ENCODE peak calls at places on chromosomes 5 and 9, in six cellular contexts. One of them, this sample, is unnamed.

GRCh38 chr5:36688722-36689121 is 82.3 kb downstream of the SLC1A3 start:
- DNase-seq in lower lobe of right lung: no peak
- DNase-seq in HepG2: peak
- DNase-seq in fibroblast of pulmonary artery: no peak
- DNase-seq in IMR-90: peak
- DNase-seq in ovary: no peak
- DNase-seq in this sample: peak

GRCh38 chr9:34651286-34651685 is 699 bp upstream of the IL11RA start:
- DNase-seq in lower lobe of right lung: no peak
- DNase-seq in HepG2: no peak
- DNase-seq in fibroblast of pulmonary artery: peak
- DNase-seq in IMR-90: peak
- DNase-seq in ovary: peak
- DNase-seq in this sample: peak

GRCh38 chr9:19027825-19028224 is 5.2 kb downstream of the SAXO1 start:
- DNase-seq in lower lobe of right lung: no peak
- DNase-seq in HepG2: no peak
- DNase-seq in fibroblast of pulmonary artery: no peak
- DNase-seq in IMR-90: no peak
- DNase-seq in ovary: no peak
- DNase-seq in this sample: no peak

GRCh38 chr9:136726631-136727191 is 14.3 kb downstream of the DIPK1B start:
- DNase-seq in lower lobe of right lung: no peak
- DNase-seq in HepG2: peak
- DNase-seq in fibroblast of pulmonary artery: no peak
- DNase-seq in IMR-90: peak
- DNase-seq in ovary: no peak
- DNase-seq in this sample: peak

GRCh38 chr9:128805661-128806060 is 12.6 kb upstream of the ENDOG start:
- DNase-seq in lower lobe of right lung: no peak
- DNase-seq in HepG2: no peak
- DNase-seq in fibroblast of pulmonary artery: no peak
- DNase-seq in IMR-90: no peak
- DNase-seq in ovary: no peak
- DNase-seq in this sample: no peak

GRCh38 chr5:33281507-33281906 is 159.3 kb upstream of the TARS1 start:
- DNase-seq in lower lobe of right lung: no peak
- DNase-seq in HepG2: no peak
- DNase-seq in fibroblast of pulmonary artery: peak
- DNase-seq in IMR-90: peak
- DNase-seq in ovary: no peak
- DNase-seq in this sample: no peak

GRCh38 chr5:155254399-155254798 is 240.8 kb downstream of the KIF4B start:
- DNase-seq in lower lobe of right lung: no peak
- DNase-seq in HepG2: no peak
- DNase-seq in fibroblast of pulmonary artery: no peak
- DNase-seq in IMR-90: no peak
- DNase-seq in ovary: no peak
- DNase-seq in this sample: no peak

GRCh38 chr9:129671519-129671918 is 6.1 kb downstream of the PRRX2 start:
- DNase-seq in lower lobe of right lung: no peak
- DNase-seq in HepG2: no peak
- DNase-seq in fibroblast of pulmonary artery: no peak
- DNase-seq in IMR-90: peak
- DNase-seq in ovary: no peak
- DNase-seq in this sample: no peak

GRCh38 chr9:98225015-98225442 is 30.4 kb downstream of the TBC1D2 start:
- DNase-seq in lower lobe of right lung: no peak
- DNase-seq in HepG2: no peak
- DNase-seq in fibroblast of pulmonary artery: no peak
- DNase-seq in IMR-90: no peak
- DNase-seq in ovary: no peak
- DNase-seq in this sample: no peak

GRCh38 chr9:79695531-79696218 is 123.9 kb downstream of the TLE4 start:
- DNase-seq in lower lobe of right lung: no peak
- DNase-seq in HepG2: no peak
- DNase-seq in fibroblast of pulmonary artery: no peak
- DNase-seq in IMR-90: no peak
- DNase-seq in ovary: no peak
- DNase-seq in this sample: no peak

GRCh38 chr9:93965830-93966577 is 10.8 kb upstream of the BARX1 start:
- DNase-seq in lower lobe of right lung: no peak
- DNase-seq in HepG2: no peak
- DNase-seq in fibroblast of pulmonary artery: no peak
- DNase-seq in IMR-90: no peak
- DNase-seq in ovary: no peak
- DNase-seq in this sample: peak

GRCh38 chr9:80699551-80699998 is 989.8 kb downstream of the TLE1 start:
- DNase-seq in lower lobe of right lung: no peak
- DNase-seq in HepG2: no peak
- DNase-seq in fibroblast of pulmonary artery: peak
- DNase-seq in IMR-90: peak
- DNase-seq in ovary: peak
- DNase-seq in this sample: peak

GRCh38 chr5:151682751-151683331 is 3.9 kb downstream of the SPARC start:
- DNase-seq in lower lobe of right lung: no peak
- DNase-seq in HepG2: no peak
- DNase-seq in fibroblast of pulmonary artery: no peak
- DNase-seq in IMR-90: peak
- DNase-seq in ovary: peak
- DNase-seq in this sample: no peak

GRCh38 chr5:74206571-74207550 is 433.7 kb downstream of the ENC1 start:
- DNase-seq in lower lobe of right lung: peak
- DNase-seq in HepG2: no peak
- DNase-seq in fibroblast of pulmonary artery: peak
- DNase-seq in IMR-90: peak
- DNase-seq in ovary: peak
- DNase-seq in this sample: peak

GRCh38 chr5:50922942-50923767 is 256.7 kb downstream of the PARP8 start:
- DNase-seq in lower lobe of right lung: no peak
- DNase-seq in HepG2: no peak
- DNase-seq in fibroblast of pulmonary artery: peak
- DNase-seq in IMR-90: no peak
- DNase-seq in ovary: no peak
- DNase-seq in this sample: no peak
- TF ChIP-seq CTCF in lower lobe of right lung: no peak
- TF ChIP-seq CTCF in HepG2: no peak
- TF ChIP-seq CTCF in fibroblast of pulmonary artery: no peak
- TF ChIP-seq CTCF in IMR-90: no peak
- TF ChIP-seq CTCF in ovary: no peak
- TF ChIP-seq CTCF in this sample: no peak

DNA sequence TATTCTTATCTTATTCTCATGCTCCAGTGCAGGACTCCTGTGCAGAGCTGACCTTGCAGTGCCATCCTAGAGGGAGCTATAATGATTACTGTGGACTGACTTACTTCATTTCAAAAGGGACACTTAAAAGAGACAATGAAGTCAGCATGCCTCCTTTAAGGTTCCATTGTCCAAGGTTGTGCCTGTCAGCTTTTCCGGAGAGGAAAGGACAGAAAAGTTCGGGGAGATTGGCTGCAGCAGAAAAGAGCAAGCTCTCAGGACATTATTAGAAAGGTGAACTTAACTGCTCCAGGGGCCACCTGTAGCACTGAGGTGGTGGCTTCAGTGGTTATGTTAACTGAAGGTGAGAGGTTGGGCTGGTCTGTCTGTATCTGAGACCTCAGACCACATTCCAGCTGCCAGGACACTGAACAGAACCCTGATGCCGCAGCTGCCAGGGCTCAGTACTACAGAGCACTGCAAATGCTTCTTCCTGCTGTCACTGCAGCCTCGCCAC is 112.9 kb downstream of the ST8SIA4 start:
- DNase-seq in lower lobe of right lung: no peak
- DNase-seq in HepG2: no peak
- DNase-seq in fibroblast of pulmonary artery: no peak
- DNase-seq in IMR-90: no peak
- DNase-seq in ovary: no peak
- DNase-seq in this sample: no peak
- TF ChIP-seq CTCF in lower lobe of right lung: peak
- TF ChIP-seq CTCF in HepG2: no peak
- TF ChIP-seq CTCF in fibroblast of pulmonary artery: no peak
- TF ChIP-seq CTCF in IMR-90: no peak
- TF ChIP-seq CTCF in ovary: no peak
- TF ChIP-seq CTCF in this sample: no peak

DNA sequence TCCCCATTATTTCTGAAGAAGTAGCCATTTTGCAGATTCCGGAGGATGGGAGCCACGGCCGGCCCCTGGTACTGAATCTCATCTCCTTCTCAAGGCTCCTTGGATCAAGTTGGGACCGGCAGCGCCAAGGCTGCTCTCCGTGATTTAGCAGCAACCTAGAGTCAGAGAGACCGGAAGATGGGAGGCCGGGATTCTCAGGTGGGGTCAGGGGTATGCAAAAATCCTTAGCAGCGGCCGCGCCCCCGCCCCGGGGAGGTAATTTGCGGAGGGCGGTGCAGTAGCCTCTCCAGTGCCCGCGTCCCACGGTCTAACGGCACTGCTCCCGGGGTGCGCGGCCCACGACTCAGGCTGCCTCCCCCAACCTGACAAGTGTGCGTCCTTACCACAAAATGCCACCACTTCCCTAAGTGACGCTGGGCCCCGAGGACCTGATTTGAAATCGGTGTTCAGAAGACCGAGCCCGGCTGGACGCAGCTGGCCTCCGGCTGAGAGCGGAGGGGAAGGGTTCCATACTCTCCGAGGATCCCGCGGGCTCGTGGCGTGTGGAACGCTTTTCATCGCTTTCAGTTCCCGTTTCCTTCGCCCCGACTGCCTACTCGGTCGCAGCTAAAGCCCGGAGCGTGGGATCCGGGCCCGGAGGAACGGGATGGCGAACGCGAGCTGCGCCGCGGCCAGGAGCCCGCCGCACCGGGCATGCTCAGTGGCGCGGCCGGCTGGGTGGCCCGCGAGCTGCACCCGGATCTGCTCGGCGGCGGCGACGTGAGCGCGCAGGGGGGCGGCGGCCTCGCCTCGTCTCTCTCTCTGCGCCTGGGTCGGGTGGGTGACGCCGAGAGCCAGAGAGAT is at the start of gene SCAMP1:
- DNase-seq in lower lobe of right lung: peak
- DNase-seq in HepG2: peak
- DNase-seq in fibroblast of pulmonary artery: peak
- DNase-seq in IMR-90: peak
- DNase-seq in ovary: peak
- DNase-seq in this sample: peak
- TF ChIP-seq CTCF in lower lobe of right lung: peak
- TF ChIP-seq CTCF in HepG2: peak
- TF ChIP-seq CTCF in fibroblast of pulmonary artery: no peak
- TF ChIP-seq CTCF in IMR-90: peak
- TF ChIP-seq CTCF in ovary: peak
- TF ChIP-seq CTCF in this sample: peak

GRCh38 chr9:5773324-5773999 is 59.5 kb downstream of the ERMP1 start:
- DNase-seq in lower lobe of right lung: no peak
- DNase-seq in HepG2: no peak
- DNase-seq in fibroblast of pulmonary artery: no peak
- DNase-seq in IMR-90: no peak
- DNase-seq in ovary: no peak
- DNase-seq in this sample: no peak
- TF ChIP-seq CTCF in lower lobe of right lung: no peak
- TF ChIP-seq CTCF in HepG2: peak
- TF ChIP-seq CTCF in fibroblast of pulmonary artery: peak
- TF ChIP-seq CTCF in IMR-90: no peak
- TF ChIP-seq CTCF in ovary: no peak
- TF ChIP-seq CTCF in this sample: no peak

GRCh38 chr5:112351225-112351624 is 67.9 kb downstream of the EPB41L4A start:
- DNase-seq in lower lobe of right lung: no peak
- DNase-seq in HepG2: no peak
- DNase-seq in fibroblast of pulmonary artery: no peak
- DNase-seq in IMR-90: no peak
- DNase-seq in ovary: no peak
- DNase-seq in this sample: no peak

GRCh38 chr5:112353678-112354077 is 65.4 kb downstream of the EPB41L4A start:
- DNase-seq in lower lobe of right lung: no peak
- DNase-seq in HepG2: no peak
- DNase-seq in fibroblast of pulmonary artery: no peak
- DNase-seq in IMR-90: no peak
- DNase-seq in ovary: no peak
- DNase-seq in this sample: no peak

GRCh38 chr5:112355058-112355685 is 63.9 kb downstream of the EPB41L4A start:
- DNase-seq in lower lobe of right lung: no peak
- DNase-seq in HepG2: no peak
- DNase-seq in fibroblast of pulmonary artery: no peak
- DNase-seq in IMR-90: no peak
- DNase-seq in ovary: no peak
- DNase-seq in this sample: no peak

GRCh38 chr5:112350626-112351025 is 68.5 kb downstream of the EPB41L4A start:
- DNase-seq in lower lobe of right lung: no peak
- DNase-seq in HepG2: no peak
- DNase-seq in fibroblast of pulmonary artery: no peak
- DNase-seq in IMR-90: no peak
- DNase-seq in ovary: no peak
- DNase-seq in this sample: no peak

DNA sequence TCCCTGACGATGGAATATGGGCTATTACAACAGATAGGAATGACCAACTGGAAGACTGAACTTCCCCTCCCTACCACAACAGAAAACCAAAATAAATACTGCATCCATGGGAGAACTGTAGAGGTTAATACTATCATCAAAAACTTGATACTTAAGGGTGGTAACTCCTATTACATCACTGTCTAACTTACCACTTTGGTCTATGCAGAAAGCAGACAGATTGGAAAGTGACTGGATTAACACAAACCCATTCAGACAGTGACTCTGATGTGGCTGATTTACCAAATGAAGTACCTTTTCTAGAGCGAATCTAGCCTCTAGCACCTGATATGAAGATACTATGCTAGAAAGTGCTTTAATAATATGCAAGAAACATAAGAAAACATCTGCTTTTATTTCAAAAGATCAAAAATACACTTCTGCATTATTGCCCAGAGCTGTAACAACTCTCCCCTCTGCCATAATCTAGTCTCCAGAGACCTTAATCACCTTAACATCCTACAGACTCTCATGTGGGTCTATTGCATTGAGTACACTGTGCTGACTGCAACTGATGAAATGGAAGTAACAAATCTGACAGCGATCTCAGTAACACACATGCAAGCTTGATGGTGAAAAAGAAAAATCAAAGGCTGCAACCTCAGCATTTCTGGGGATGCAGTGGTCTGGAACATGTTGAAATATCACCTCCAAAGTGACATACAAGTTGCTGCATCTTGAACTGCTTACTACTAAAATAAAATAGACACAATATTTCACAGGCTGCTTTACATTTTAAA is 62.7 kb downstream of the EPB41L4A start:
- DNase-seq in lower lobe of right lung: no peak
- DNase-seq in HepG2: no peak
- DNase-seq in fibroblast of pulmonary artery: no peak
- DNase-seq in IMR-90: no peak
- DNase-seq in ovary: no peak
- DNase-seq in this sample: no peak
- TF ChIP-seq CTCF in lower lobe of right lung: no peak
- TF ChIP-seq CTCF in HepG2: no peak
- TF ChIP-seq CTCF in fibroblast of pulmonary artery: no peak
- TF ChIP-seq CTCF in IMR-90: no peak
- TF ChIP-seq CTCF in ovary: no peak
- TF ChIP-seq CTCF in this sample: no peak

DNA sequence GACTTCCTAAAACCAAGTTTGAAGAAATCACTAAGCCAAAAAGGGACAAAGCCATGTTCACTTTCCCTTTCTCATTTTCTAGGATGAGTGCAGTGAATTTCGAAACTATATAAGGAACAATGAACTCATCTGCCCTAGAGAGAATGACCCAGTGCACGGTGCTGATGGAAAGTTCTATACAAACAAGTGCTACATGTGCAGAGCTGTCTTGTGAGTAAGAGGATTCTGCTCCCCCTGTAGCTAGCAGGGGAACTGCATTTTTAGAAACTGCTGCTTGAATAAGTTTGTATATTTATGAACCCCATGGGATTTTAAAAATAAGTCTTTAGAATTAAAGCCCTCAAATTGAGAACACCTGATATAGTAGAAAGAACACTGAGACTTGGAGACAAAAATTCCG is 42.7 kb upstream of the SPINK14 start:
- DNase-seq in lower lobe of right lung: no peak
- DNase-seq in HepG2: peak
- DNase-seq in fibroblast of pulmonary artery: peak
- DNase-seq in IMR-90: peak
- DNase-seq in ovary: no peak
- DNase-seq in this sample: peak
- TF ChIP-seq CTCF in lower lobe of right lung: no peak
- TF ChIP-seq CTCF in HepG2: no peak
- TF ChIP-seq CTCF in fibroblast of pulmonary artery: peak
- TF ChIP-seq CTCF in IMR-90: no peak
- TF ChIP-seq CTCF in ovary: no peak
- TF ChIP-seq CTCF in this sample: peak

This sample was measured in MCF 10A.